ENCODE peak calls at places on chromosomes 7 and 10, in seven cellular contexts. Z is HepG2, D is thoracic aorta, F is AG04450, U is osteocyte, V is B cell, P is upper lobe of right lung. T is an unnamed sample.

GRCh38 chr7:50687575-50688261 is 95.0 kb downstream of the GRB10 start:
- DNase-seq in Z (no peak), D (no peak), F (no peak), U (no peak), V (no peak), P (no peak), T (no peak)

GRCh38 chr10:87842220-87842641 is 21.1 kb downstream of the KLLN start:
- DNase-seq in Z (peak; percentile 77), D (no peak), F (no peak), U (no peak), V (no peak), P (no peak), T (no peak)

GRCh38 chr10:50796693-50797092 is 57.0 kb downstream of the ASAH2B start:
- DNase-seq in Z (no peak), D (no peak), F (no peak), U (no peak), V (no peak), P (no peak), T (no peak)

GRCh38 chr10:35517431-35518181 is 87.5 kb upstream of the GJD4 start:
- DNase-seq in Z (no peak), D (no peak), F (no peak), U (no peak), V (no peak), P (no peak), T (no peak)

GRCh38 chr7:54841772-54842707 is 83.0 kb upstream of the SEC61G start:
- DNase-seq in Z (peak; percentile 36), D (no peak), F (peak; percentile 72), U (no peak), V (no peak), P (no peak), T (no peak)

GRCh38 chr7:36972140-36972518 is 247.8 kb upstream of the AOAH start:
- DNase-seq in Z (peak; percentile 97), D (no peak), F (no peak), U (no peak), V (no peak), P (no peak), T (no peak)

GRCh38 chr7:159033956-159034938 is 110.4 kb downstream of the VIPR2 start:
- DNase-seq in Z (no peak), D (no peak), F (no peak), U (peak; percentile 82), V (no peak), P (no peak), T (no peak)

GRCh38 chr7:98617960-98618418 is 904 bp downstream of the NPTX2 start:
- DNase-seq in Z (no peak), D (no peak), F (no peak), U (no peak), V (no peak), P (no peak), T (no peak)

GRCh38 chr10:73586583-73586984 is 4.6 kb downstream of the USP54 start:
- DNase-seq in Z (peak; percentile 93), D (peak; percentile 11), F (peak; percentile 21), U (no peak), V (no peak), P (no peak), T (no peak)

GRCh38 chr10:92750788-92751533 is 61.2 kb downstream of the HHEX start:
- DNase-seq in Z (no peak), D (no peak), F (no peak), U (no peak), V (no peak), P (no peak), T (no peak)

GRCh38 chr7:17781491-17782215 is 158.6 kb downstream of the SNX13 start:
- DNase-seq in Z (no peak), D (no peak), F (peak; percentile 48), U (no peak), V (no peak), P (no peak), T (no peak)

GRCh38 chr10:23291551-23292334 is 52.9 kb downstream of the C10orf67 start:
- DNase-seq in Z (no peak), D (no peak), F (no peak), U (no peak), V (no peak), P (no peak), T (no peak)
- TF ChIP-seq CTCF in Z (no peak), D (no peak), F (no peak), U (no peak), V (no peak), P (no peak), T (no peak)

DNA sequence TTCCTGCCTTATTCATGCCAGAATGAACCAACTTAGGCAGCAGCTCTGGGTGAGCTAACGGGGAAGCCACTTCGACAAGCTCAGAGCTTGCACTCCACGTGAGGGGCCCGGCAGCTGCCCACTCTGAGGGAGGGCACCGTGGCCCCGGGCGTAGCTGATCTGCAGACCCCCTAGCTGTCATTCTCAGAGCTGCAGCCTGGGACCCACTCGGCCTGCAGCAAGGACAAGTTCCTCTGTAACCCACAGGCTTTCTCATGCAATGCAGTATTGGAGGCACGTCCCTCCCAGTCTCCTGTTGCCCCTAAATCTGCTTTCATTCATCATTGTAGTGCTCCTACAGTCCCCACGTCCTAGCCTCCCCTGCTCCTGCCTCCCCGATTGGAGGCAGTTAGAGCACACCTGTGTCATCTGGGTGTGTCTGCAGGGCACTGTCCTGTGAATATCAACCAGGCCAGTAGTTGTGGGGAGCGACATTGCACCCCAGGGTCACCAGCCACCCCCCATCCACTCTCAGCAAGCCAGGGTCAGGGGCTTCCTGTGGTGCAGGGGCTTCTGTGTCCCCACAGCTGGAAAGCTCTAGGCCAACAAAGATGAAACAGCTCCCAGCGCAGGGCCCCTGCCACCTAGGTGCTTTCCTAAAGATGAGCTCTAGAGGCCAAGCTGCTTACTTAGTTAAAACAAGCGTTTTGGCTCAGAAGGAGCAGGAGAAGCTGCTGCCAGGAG is 333.7 kb downstream of the ADARB2 start:
- DNase-seq in Z (no peak), D (no peak), F (no peak), U (peak; percentile 67), V (no peak), P (no peak), T (no peak)
- TF ChIP-seq CTCF in Z (no peak), D (no peak), F (no peak), U (peak; percentile 17), V (no peak), P (no peak), T (no peak)

DNA sequence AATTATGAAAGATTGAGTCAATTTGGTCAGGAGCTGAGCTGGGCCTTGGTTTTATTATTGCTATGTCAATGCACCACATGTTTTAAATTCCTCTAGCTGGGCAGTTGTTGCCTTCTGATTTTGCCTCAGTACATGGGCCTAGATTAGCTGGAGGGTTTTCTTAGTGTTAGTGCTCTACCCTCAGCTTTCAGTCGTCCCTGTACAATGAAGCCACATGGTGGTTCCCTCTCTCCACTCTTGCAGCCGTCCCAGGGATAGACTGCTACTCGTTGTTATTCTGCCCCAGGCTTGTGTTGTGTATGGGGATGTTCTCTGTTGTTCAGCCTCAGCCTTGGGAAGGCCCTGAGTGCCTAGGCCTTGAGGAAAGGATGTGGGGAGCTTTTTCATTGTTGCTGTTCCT is 37.0 kb downstream of the NHLRC2 start:
- DNase-seq in Z (no peak), D (no peak), F (no peak), U (no peak), V (no peak), P (no peak), T (no peak)
- TF ChIP-seq CTCF in Z (no peak), D (no peak), F (no peak), U (peak; percentile 35), V (no peak), P (no peak), T (no peak)

GRCh38 chr10:3781458-3782098 is 3.4 kb downstream of the KLF6 start:
- DNase-seq in Z (no peak), D (no peak), F (no peak), U (no peak), V (no peak), P (peak; percentile 84), T (peak; percentile 53)
- TF ChIP-seq CTCF in Z (peak; percentile 71), D (peak; percentile 58), F (peak; percentile 43), U (peak; percentile 58), V (no peak), P (peak; percentile 56), T (peak; percentile 64)